ENCODE peak calls at places on chromosomes 13 and 19, in eight cellular contexts. B is nephron progenitor cell, Y is IMR-90, I is cardiac muscle cell, P is tibial artery, U is dorsolateral prefrontal cortex, R is astrocyte, E is activated B cell treated with CpG ODN at 0.5 μM for 24 hours. C is an unnamed sample.

GRCh38 chr13:98083507-98083906 is 59.4 kb upstream of the FARP1 start:
- DNase-seq in Y (peak), B (no peak), P (no peak), I (peak), E (no peak), R (peak), U (no peak), C (no peak)

GRCh38 chr13:37295046-37295445 is 189.6 kb upstream of the CSNK1A1L start:
- DNase-seq in R (peak), I (peak), U (no peak), P (peak), Y (no peak), E (no peak), B (no peak), C (no peak)

GRCh38 chr13:106796280-106797047 is 228.5 kb upstream of the ARGLU1 start:
- DNase-seq in U (no peak), I (peak), P (no peak), B (no peak), E (no peak), Y (no peak), R (no peak), C (no peak)

GRCh38 chr13:23427342-23428182 is 5.9 kb downstream of the SACS start:
- DNase-seq in B (no peak), Y (peak), R (peak), P (peak), U (no peak), I (peak), E (no peak), C (no peak)

GRCh38 chr19:18160441-18160791 is 7.5 kb downstream of the PIK3R2 start:
- DNase-seq in B (no peak), P (no peak), U (no peak), E (no peak), I (no peak), R (no peak), Y (no peak), C (no peak)

GRCh38 chr19:49560358-49560900 is 19.9 kb downstream of the NOSIP start:
- DNase-seq in R (no peak), E (no peak), I (no peak), Y (no peak), U (peak), P (peak), B (no peak), C (no peak)

GRCh38 chr19:11018179-11018578 is 57.3 kb downstream of the SMARCA4 start:
- DNase-seq in B (peak), P (no peak), U (no peak), I (no peak), Y (no peak), E (no peak), R (peak), C (no peak)

GRCh38 chr13:112894673-112895481 is 74.1 kb upstream of the MCF2L start:
- DNase-seq in B (peak), E (no peak), P (no peak), R (no peak), I (no peak), U (no peak), Y (no peak), C (no peak)

GRCh38 chr19:28633223-28634030 is 579.5 kb downstream of the UQCRFS1 start:
- DNase-seq in R (peak), B (peak), I (peak), E (no peak), P (no peak), Y (peak), U (no peak), C (peak)

GRCh38 chr19:6947745-6948144 is 60.4 kb downstream of the ADGRE1 start:
- DNase-seq in U (no peak), R (peak), I (peak), B (no peak), Y (no peak), E (no peak), P (no peak), C (no peak)

GRCh38 chr19:33684550-33685303 is 63.0 kb downstream of the CHST8 start:
- DNase-seq in E (no peak), R (no peak), I (no peak), P (no peak), B (peak), Y (no peak), U (peak), C (no peak)

GRCh38 chr19:927707-928401 is 2.0 kb downstream of the ARID3A start:
- DNase-seq in U (no peak), B (peak), I (no peak), P (no peak), R (no peak), Y (no peak), E (no peak), C (no peak)

GRCh38 chr19:45705115-45705514 is 12.6 kb downstream of the QPCTL start:
- DNase-seq in U (no peak), E (no peak), P (no peak), B (no peak), R (no peak), Y (no peak), I (no peak), C (no peak)

GRCh38 chr13:105327727-105328126 is 1207.7 kb downstream of the EFNB2 start:
- DNase-seq in P (no peak), I (no peak), R (peak), Y (peak), U (no peak), B (no peak), E (no peak), C (no peak)

GRCh38 chr13:112711528-112712265 is 21.9 kb downstream of the ATP11A start:
- DNase-seq in U (peak), I (peak), P (peak), B (peak), R (peak), E (no peak), Y (peak), C (no peak)

GRCh38 chr13:43434185-43434584 is 352.6 kb downstream of the ENOX1 start:
- DNase-seq in P (no peak), Y (no peak), I (peak), U (no peak), R (no peak), B (no peak), E (no peak), C (no peak)

DNA sequence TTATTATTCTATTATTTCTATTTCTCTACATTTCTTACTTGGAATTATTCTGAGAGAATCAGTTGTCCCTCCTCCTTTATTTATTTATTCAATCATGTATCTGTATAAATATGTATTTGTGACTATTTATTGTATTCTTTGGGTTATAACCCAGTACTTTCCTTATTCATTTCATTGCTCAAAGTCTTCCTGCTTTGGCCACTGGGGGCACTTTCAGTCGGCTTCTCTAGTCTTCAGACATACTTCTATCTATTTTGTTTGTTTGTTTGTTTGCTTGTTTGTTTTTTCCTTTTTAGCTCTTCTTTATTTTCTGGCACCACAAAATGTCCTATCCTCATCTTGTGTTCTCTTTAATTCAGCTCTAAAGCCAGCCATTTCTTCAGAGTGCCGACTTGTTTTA is 260.4 kb downstream of the NALCN start:
- DNase-seq in E (no peak), I (no peak), U (no peak), P (no peak), B (no peak), Y (no peak), R (no peak), C (no peak)
- TF ChIP-seq CTCF in E (no peak), I (peak), U (peak), P (no peak), B (peak), Y (peak), R (peak), C (no peak)

GRCh38 chr13:79149210-79149609 is 256.8 kb downstream of the RBM26 start:
- DNase-seq in B (no peak), E (no peak), P (no peak), Y (no peak), U (no peak), I (no peak), R (no peak), C (no peak)
- TF ChIP-seq CTCF in B (no peak), E (no peak), P (no peak), Y (no peak), U (no peak), I (no peak), R (no peak), C (no peak)

DNA sequence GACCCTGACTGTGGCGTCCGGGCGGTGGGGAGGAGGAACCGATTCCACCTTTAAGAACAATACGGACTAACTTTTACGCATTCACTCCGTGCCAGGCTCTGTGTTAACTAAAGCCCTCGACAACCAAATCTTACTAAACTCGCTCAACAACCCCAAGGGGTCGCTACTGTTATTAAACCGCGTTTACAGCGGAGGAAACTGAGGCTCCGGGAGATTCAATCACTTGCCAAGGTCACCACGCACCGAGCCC is 1.2 kb downstream of the SAMD1 start:
- DNase-seq in P (no peak), B (no peak), Y (no peak), E (no peak), U (no peak), I (peak), R (peak), C (no peak)
- TF ChIP-seq CTCF in P (no peak), B (no peak), Y (peak), E (no peak), U (no peak), I (peak), R (no peak), C (no peak)

GRCh38 chr19:5563008-5563431 is 4.7 kb downstream of the TINCR start:
- DNase-seq in Y (no peak), P (no peak), I (no peak), R (no peak), E (no peak), B (no peak), U (no peak), C (no peak)
- TF ChIP-seq CTCF in Y (no peak), P (no peak), I (peak), R (no peak), E (no peak), B (no peak), U (no peak), C (peak)

C was measured in D721Med.